ENCODE peak calls at places on chromosomes 2 and 18, in five cellular contexts. A is H9, W is mesenchymal stem cell, D is H1, Z is trophoblast cell. S is an unnamed sample.

GRCh38 chr2:239747274-239747673 is 277.9 kb downstream of the NDUFA10 start:
- DNase-seq in A (no peak), W (no peak), D (no peak), Z (no peak), S (no peak)

GRCh38 chr2:128724994-128725393 is 406.3 kb upstream of the HS6ST1 start:
- DNase-seq in A (no peak), W (no peak), D (no peak), Z (no peak), S (no peak)

GRCh38 chr2:241271641-241272297 is 43.7 kb downstream of the HDLBP start:
- DNase-seq in A (peak), W (peak), D (no peak), Z (peak), S (peak)

GRCh38 chr2:105634198-105634597 is 110.5 kb upstream of the NCK2 start:
- DNase-seq in A (no peak), W (no peak), D (no peak), Z (no peak), S (no peak)

GRCh38 chr2:18200771-18201170 is 322.3 kb downstream of the KCNS3 start:
- DNase-seq in A (no peak), W (no peak), D (no peak), Z (no peak), S (no peak)

GRCh38 chr2:60554649-60555065 is 1.2 kb upstream of the BCL11A start:
- DNase-seq in A (no peak), W (no peak), D (no peak), Z (peak), S (no peak)

GRCh38 chr2:237291138-237291792 is 122.7 kb downstream of the COL6A3 start:
- DNase-seq in A (no peak), W (peak), D (no peak), Z (peak), S (no peak)

GRCh38 chr2:109269956-109270757 is 141.2 kb downstream of the SH3RF3 start:
- DNase-seq in A (no peak), W (no peak), D (no peak), Z (peak), S (no peak)

GRCh38 chr2:10658914-10659257 is 30.9 kb downstream of the NOL10 start:
- DNase-seq in A (no peak), W (no peak), D (no peak), Z (no peak), S (no peak)

GRCh38 chr2:219308142-219309093 is 783 bp downstream of the PTPRN start:
- DNase-seq in A (peak), W (peak), D (no peak), Z (peak), S (peak)

GRCh38 chr2:57759131-57759530 is 287.5 kb upstream of the VRK2 start:
- DNase-seq in A (no peak), W (no peak), D (no peak), Z (no peak), S (no peak)

GRCh38 chr18:74069178-74070050 is 78.2 kb downstream of the FBXO15 start:
- DNase-seq in A (no peak), W (peak), D (no peak), Z (no peak), S (no peak)

GRCh38 chr2:197240018-197240712 is 70.4 kb downstream of the ANKRD44 start:
- DNase-seq in A (no peak), W (no peak), D (no peak), Z (no peak), S (no peak)

GRCh38 chr18:8657050-8657820 is 48.0 kb downstream of the RAB12 start:
- DNase-seq in A (no peak), W (no peak), D (no peak), Z (no peak), S (no peak)

GRCh38 chr2:88499204-88499603 is 46.7 kb upstream of the FOXI3 start:
- DNase-seq in A (no peak), W (no peak), D (no peak), Z (no peak), S (no peak)

GRCh38 chr2:8495189-8495855 is 186.5 kb upstream of the ID2 start:
- DNase-seq in A (no peak), W (no peak), D (no peak), Z (no peak), S (no peak)

GRCh38 chr2:9199716-9200633 is 6.6 kb upstream of the ASAP2 start:
- DNase-seq in A (no peak), W (peak), D (no peak), Z (no peak), S (no peak)

GRCh38 chr2:221478106-221478863 is 93.8 kb downstream of the EPHA4 start:
- DNase-seq in A (peak), W (peak), D (no peak), Z (peak), S (no peak)

GRCh38 chr18:22868831-22869230 is 64.3 kb upstream of the RBBP8 start:
- DNase-seq in A (no peak), W (no peak), D (no peak), Z (no peak), S (no peak)

GRCh38 chr18:59459352-59460059 is 100.4 kb upstream of the LMAN1 start:
- DNase-seq in A (no peak), W (peak), D (no peak), Z (peak), S (no peak)
- H2BK12ac ChIP-seq in A (no peak), W (no peak), D (no peak), Z (no peak), S (no peak)

GRCh38 chr2:181742908-181743722 is 62.8 kb upstream of the NEUROD1 start:
- DNase-seq in A (no peak), W (peak), D (no peak), Z (peak), S (peak)
- H2BK5ac ChIP-seq in A (no peak), W (no peak), D (no peak), Z (no peak), S (no peak)

GRCh38 chr2:174005801-174006419 is 40.7 kb upstream of the SP3 start:
- DNase-seq in A (no peak), W (no peak), D (no peak), Z (peak), S (no peak)
- H3K4me2 ChIP-seq in A (no peak), W (no peak), D (no peak), Z (no peak), S (no peak)

DNA sequence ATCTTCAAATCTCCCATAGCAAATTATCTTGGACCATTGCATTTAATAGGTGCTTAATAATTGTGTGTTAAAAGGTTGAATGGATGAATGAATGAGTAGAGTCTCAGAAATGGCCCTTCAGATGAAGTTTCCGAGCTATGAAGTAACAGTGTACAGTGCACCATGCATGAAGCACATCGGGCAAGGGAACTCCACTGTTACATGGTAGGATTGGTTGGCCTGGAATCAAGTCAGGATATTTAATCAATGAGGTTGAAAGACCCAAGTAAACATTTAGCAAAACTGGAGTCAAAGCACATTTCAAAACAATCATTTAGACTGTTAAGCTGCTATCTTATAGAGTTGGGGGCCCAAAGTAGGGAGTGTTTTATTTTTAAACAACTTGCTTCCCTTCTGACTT is 80.0 kb downstream of the APOB start:
- DNase-seq in A (no peak), W (no peak), D (no peak), Z (no peak), S (no peak)
- H2BK12ac ChIP-seq in A (no peak), W (no peak), D (no peak), Z (no peak), S (no peak)